ENCODE peak calls at places on chromosomes 1 and 21, in six cellular contexts. M is stimulated activated CD8-positive, alpha-beta memory T cell treated with anti-CD3 and anti-CD28 coated beads, Interleukin-15, amount 100 ng/mL, for 4 hours; Z is pancreas; B is cerebellar cortex; R is CD8-positive, alpha-beta T cell; T is activated gamma-delta T cell. I is an unnamed sample.

GRCh38 chr1:162248854-162249535 is 127.7 kb downstream of the SPATA46 start:
- DNase-seq in B (peak; percentile 22), R (no peak), T (no peak), M (no peak), Z (no peak), I (no peak)

GRCh38 chr1:115114308-115114707 is 25.0 kb upstream of the TSPAN2 start:
- DNase-seq in B (no peak), Z (no peak), T (no peak), M (no peak), R (no peak), I (no peak)

GRCh38 chr21:16942703-16943102 is 570.1 kb upstream of the CXADR start:
- DNase-seq in Z (no peak), M (no peak), T (no peak), B (peak; percentile 20), R (no peak), I (no peak)

GRCh38 chr1:179298952-179299351 is 5.4 kb downstream of the SOAT1 start:
- DNase-seq in T (no peak), B (no peak), M (no peak), R (peak; percentile 54), Z (no peak), I (no peak)

GRCh38 chr1:62906428-62906886 is 122.5 kb downstream of the ATG4C start:
- DNase-seq in T (no peak), Z (no peak), B (peak; percentile 17), R (no peak), M (no peak), I (no peak)

GRCh38 chr21:44697811-44698734 is 1.1 kb downstream of the KRTAP10-12 start:
- DNase-seq in M (no peak), B (no peak), T (no peak), R (peak; percentile 3), Z (no peak), I (no peak)

GRCh38 chr1:6581561-6582305 is 1.9 kb downstream of the ZBTB48 start:
- DNase-seq in Z (no peak), M (no peak), T (no peak), R (no peak), B (no peak), I (no peak)

GRCh38 chr1:241253491-241253890 is 103.5 kb downstream of the RGS7 start:
- DNase-seq in M (no peak), R (no peak), B (no peak), Z (no peak), T (no peak), I (no peak)

GRCh38 chr1:18572022-18572920 is 58.4 kb upstream of the PAX7 start:
- DNase-seq in T (no peak), M (no peak), Z (no peak), R (no peak), B (peak; percentile 76), I (no peak)

GRCh38 chr1:35555212-35555584 is 2.0 kb downstream of the KIAA0319L start:
- DNase-seq in Z (no peak), B (no peak), T (no peak), R (no peak), M (no peak), I (no peak)

GRCh38 chr1:11337536-11338350 is 64.7 kb downstream of the UBIAD1 start:
- DNase-seq in M (peak; percentile 28), B (peak; percentile 42), T (peak; percentile 28), R (peak; percentile 72), Z (no peak), I (no peak)

GRCh38 chr1:234197839-234198238 is 175.4 kb upstream of the COA6 start:
- DNase-seq in B (peak; percentile 76), R (no peak), Z (no peak), M (no peak), T (no peak), I (no peak)

GRCh38 chr1:6472391-6472790 is 6.4 kb upstream of the TNFRSF25 start:
- DNase-seq in B (no peak), Z (no peak), M (no peak), T (no peak), R (no peak), I (no peak)

GRCh38 chr1:17405898-17406759 is 33.3 kb downstream of the RCC2 start:
- DNase-seq in M (peak; percentile 2), B (peak; percentile 78), Z (peak; percentile 17), T (no peak), R (peak; percentile 47), I (no peak)

GRCh38 chr1:27536767-27537166 is 46.8 kb upstream of the WASF2 start:
- DNase-seq in M (no peak), T (no peak), Z (peak; percentile 59), B (peak; percentile 72), R (no peak), I (no peak)

GRCh38 chr1:40132383-40133121 is 28.6 kb upstream of the RLF start:
- DNase-seq in R (no peak), B (no peak), M (no peak), Z (no peak), T (no peak), I (no peak)

GRCh38 chr1:8873506-8874229 is 4.8 kb downstream of the ENO1 start:
- DNase-seq in Z (peak; percentile 44), R (peak; percentile 81), M (peak; percentile 70), T (no peak), B (peak; percentile 29), I (no peak)

GRCh38 chr1:234114648-234115307 is 210.3 kb downstream of the SLC35F3 start:
- DNase-seq in Z (no peak), R (no peak), M (no peak), B (peak; percentile 84), T (no peak), I (no peak)

GRCh38 chr1:53327183-53327941 is 508 bp downstream of the LRP8 start:
- DNase-seq in Z (peak; percentile 8), B (no peak), T (peak; percentile 43), M (peak; percentile 34), R (peak; percentile 53), I (no peak)

GRCh38 chr1:115184260-115184950 is 95.1 kb upstream of the TSPAN2 start:
- DNase-seq in B (no peak), M (no peak), Z (no peak), T (no peak), R (no peak), I (no peak)